ENCODE peak calls at places on chromosomes 5 and 9, in six cellular contexts. H is HFFc6, D is ELR, J is HTR-8/SVneo, W is GM10248, V is choroid plexus epithelial cell. T is an unnamed sample.

GRCh38 chr5:78565395-78565794 is 83.2 kb downstream of the LHFPL2 start:
- DNase-seq in V (no peak), D (no peak), J (no peak), W (no peak), H (no peak), T (no peak)

GRCh38 chr5:74647096-74647495 is 6.6 kb upstream of the ENC1 start:
- DNase-seq in W (no peak), V (no peak), J (no peak), D (no peak), H (no peak), T (no peak)

GRCh38 chr9:30723656-30724055 is 1660.8 kb upstream of the ACO1 start:
- DNase-seq in J (no peak), H (no peak), D (no peak), V (peak; percentile 31), W (no peak), T (peak; percentile 43)

GRCh38 chr9:130522233-130522808 is 57.1 kb upstream of the FUBP3 start:
- DNase-seq in J (no peak), V (no peak), H (no peak), D (peak; percentile 24), W (no peak), T (no peak)

GRCh38 chr5:462051-462481 is 19.1 kb downstream of the EXOC3 start:
- DNase-seq in H (no peak), W (no peak), V (no peak), D (no peak), J (no peak), T (no peak)

GRCh38 chr9:95140821-95141220 is 176.7 kb downstream of the FANCC start:
- DNase-seq in V (no peak), J (no peak), W (no peak), D (peak; percentile 8), H (no peak), T (no peak)

GRCh38 chr9:1709347-1709746 is 305.8 kb upstream of the SMARCA2 start:
- DNase-seq in J (no peak), V (no peak), D (peak; percentile 15), H (no peak), W (peak; percentile 17), T (no peak)

GRCh38 chr9:272251-273213 is 57.9 kb downstream of the DOCK8 start:
- DNase-seq in J (no peak), V (no peak), D (no peak), W (peak; percentile 77), H (no peak), T (no peak)

GRCh38 chr5:17378346-17378984 is 119.6 kb upstream of the TAF11L2 start:
- DNase-seq in W (no peak), J (no peak), V (peak; percentile 84), D (peak; percentile 39), H (peak; percentile 57), T (no peak)

GRCh38 chr9:79387091-79387490 is 184.7 kb upstream of the TLE4 start:
- DNase-seq in D (peak; percentile 15), H (no peak), V (peak; percentile 28), J (no peak), W (no peak), T (no peak)

GRCh38 chr9:117521293-117521692 is 106.4 kb upstream of the ASTN2 start:
- DNase-seq in W (no peak), J (no peak), D (no peak), H (no peak), V (no peak), T (no peak)

GRCh38 chr5:67003906-67004729 is 192.5 kb downstream of the CD180 start:
- DNase-seq in H (peak; percentile 84), V (peak; percentile 95), D (peak; percentile 87), J (peak; percentile 42), W (peak; percentile 31), T (peak; percentile 87)

GRCh38 chr9:18595597-18595996 is 121.6 kb downstream of the ADAMTSL1 start:
- DNase-seq in H (no peak), D (no peak), V (no peak), J (no peak), W (no peak), T (no peak)

GRCh38 chr9:121286973-121287721 is 19.2 kb downstream of the GSN start:
- DNase-seq in H (peak; percentile 88), D (peak; percentile 97), J (peak; percentile 91), V (peak; percentile 94), W (no peak), T (peak; percentile 98)

GRCh38 chr5:147904110-147904509 is 2.2 kb downstream of the C5orf46 start:
- DNase-seq in D (no peak), W (no peak), V (no peak), H (no peak), J (no peak), T (peak; percentile 26)

GRCh38 chr5:167743685-167744084 is 547.8 kb upstream of the WWC1 start:
- DNase-seq in D (peak; percentile 86), V (peak; percentile 91), H (peak; percentile 84), W (no peak), J (peak; percentile 56), T (peak; percentile 75)

GRCh38 chr5:3886521-3887461 is 291.2 kb downstream of the IRX1 start:
- DNase-seq in H (no peak), J (no peak), V (no peak), W (no peak), D (no peak), T (no peak)

GRCh38 chr5:60763061-60763460 is 63.1 kb upstream of the DEPDC1B start:
- DNase-seq in V (no peak), J (no peak), W (no peak), H (no peak), D (no peak), T (peak; percentile 8)

GRCh38 chr9:36450110-36450732 is 50.2 kb upstream of the RNF38 start:
- DNase-seq in W (peak; percentile 28), V (peak; percentile 73), D (peak; percentile 74), J (peak; percentile 29), H (peak; percentile 25), T (peak; percentile 31)

GRCh38 chr5:150286820-150287219 is 2.8 kb downstream of the CAMK2A start:
- DNase-seq in W (no peak), V (no peak), H (no peak), J (no peak), D (peak; percentile 38), T (no peak)

GRCh38 chr5:73031839-73032238 is 76.0 kb downstream of the FCHO2 start:
- DNase-seq in J (peak; percentile 9), V (peak; percentile 84), D (peak; percentile 95), W (no peak), H (peak; percentile 81), T (peak; percentile 58)

GRCh38 chr5:72110401-72111013 is 3.2 kb downstream of the MAP1B start:
- DNase-seq in J (no peak), H (no peak), D (no peak), V (no peak), W (no peak), T (no peak)

GRCh38 chr5:16784843-16785791 is 151.0 kb downstream of the MYO10 start:
- DNase-seq in J (no peak), W (peak; percentile 28), D (no peak), V (peak; percentile 26), H (no peak), T (peak; percentile 23)

GRCh38 chr5:129770034-129770433 is 22.1 kb downstream of the MINAR2 start:
- DNase-seq in V (no peak), J (no peak), D (no peak), H (no peak), W (no peak), T (no peak)

GRCh38 chr5:148682283-148683026 is 28.1 kb upstream of the HTR4 start:
- DNase-seq in V (no peak), W (no peak), D (no peak), H (no peak), J (no peak), T (no peak)

GRCh38 chr5:15807861-15808260 is 307.9 kb downstream of the FBXL7 start:
- DNase-seq in V (peak; percentile 89), H (no peak), J (no peak), D (peak; percentile 19), W (no peak), T (peak; percentile 62)

GRCh38 chr5:116553366-116553765 is 21.3 kb downstream of the SEMA6A start:
- DNase-seq in H (no peak), V (no peak), D (no peak), W (no peak), J (no peak), T (no peak)

GRCh38 chr5:52560366-52560765 is 227.3 kb upstream of the ITGA1 start:
- DNase-seq in D (peak; percentile 45), W (no peak), H (peak; percentile 15), V (peak; percentile 23), J (no peak), T (peak; percentile 37)

GRCh38 chr9:33651125-33651524 is 127.1 kb downstream of the ANKRD18B start:
- DNase-seq in J (no peak), V (no peak), D (no peak), W (no peak), H (no peak), T (no peak)

GRCh38 chr5:151738125-151738848 is 20.1 kb downstream of the ATOX1 start:
- DNase-seq in D (peak; percentile 57), H (peak; percentile 40), W (no peak), J (no peak), V (no peak), T (no peak)